ENCODE peak calls at places on chromosome 14, in four cellular contexts. L is HepG2, D is GM12878, U is K562. R is an unnamed sample.

GRCh38 chr14:72480465-72481243 is 413.2 kb downstream of the DPF3 start:
- DNase-seq in L (no peak), D (peak; percentile 40), U (peak; percentile 43), R (no peak)

GRCh38 chr14:56808314-56809201 is 1.7 kb downstream of the OTX2 start:
- DNase-seq in L (no peak), D (no peak), U (no peak), R (peak; percentile 20)

GRCh38 chr14:62087191-62087590 is 325.0 kb downstream of the SNAPC1 start:
- DNase-seq in L (no peak), D (no peak), U (no peak), R (no peak)

GRCh38 chr14:87934185-87934584 is 58.8 kb downstream of the GALC start:
- DNase-seq in L (no peak), D (no peak), U (no peak), R (no peak)

GRCh38 chr14:74531467-74531866 is 37.9 kb downstream of the ISCA2 start:
- DNase-seq in L (peak; percentile 16), D (no peak), U (peak; percentile 37), R (peak; percentile 58)

GRCh38 chr14:69138189-69138535 is 14.8 kb downstream of the DCAF5 start:
- DNase-seq in L (no peak), D (no peak), U (no peak), R (no peak)

GRCh38 chr14:92386637-92387036 is 63.7 kb downstream of the SLC24A4 start:
- DNase-seq in L (peak; percentile 77), D (no peak), U (no peak), R (no peak)

GRCh38 chr14:20306079-20306423 is 300 bp upstream of the TTC5 start:
- DNase-seq in L (no peak), D (no peak), U (no peak), R (no peak)

GRCh38 chr14:64212666-64213065 is 81.5 kb downstream of the ESR2 start:
- DNase-seq in L (no peak), D (no peak), U (no peak), R (no peak)

GRCh38 chr14:68780358-68781160 is 12.3 kb downstream of the ZFP36L1 start:
- DNase-seq in L (no peak), D (no peak), U (peak; percentile 39), R (no peak)

GRCh38 chr14:55539975-55540374 is 40.0 kb upstream of the KTN1 start:
- DNase-seq in L (no peak), D (no peak), U (no peak), R (no peak)

GRCh38 chr14:102055181-102055901 is 31.5 kb downstream of the HSP90AA1 start:
- DNase-seq in L (peak; percentile 18), D (no peak), U (no peak), R (no peak)

GRCh38 chr14:74667758-74668157 is 45.1 kb downstream of the AREL1 start:
- DNase-seq in L (no peak), D (no peak), U (no peak), R (no peak)

GRCh38 chr14:95227279-95227860 is 70.0 kb upstream of the DICER1 start:
- DNase-seq in L (no peak), D (no peak), U (no peak), R (peak; percentile 53)

GRCh38 chr14:94572637-94573303 is 8.5 kb upstream of the SERPINA5 start:
- DNase-seq in L (peak; percentile 90), D (no peak), U (no peak), R (no peak)

GRCh38 chr14:91142214-91142668 is 28.4 kb downstream of the DGLUCY start:
- DNase-seq in L (no peak), D (peak; percentile 80), U (no peak), R (no peak)

GRCh38 chr14:20790439-20791116 is 9.5 kb downstream of the RNASE6 start:
- DNase-seq in L (no peak), D (no peak), U (no peak), R (no peak)

GRCh38 chr14:90612801-90613200 is 203.4 kb downstream of the TTC7B start:
- DNase-seq in L (no peak), D (no peak), U (no peak), R (no peak)

GRCh38 chr14:73739899-73740685 is 25.9 kb upstream of the PNMA1 start:
- DNase-seq in L (no peak), D (no peak), U (no peak), R (no peak)

GRCh38 chr14:102731871-102732800 is 45.1 kb upstream of the TRAF3 start:
- DNase-seq in L (no peak), D (no peak), U (no peak), R (no peak)

GRCh38 chr14:73239463-73240241 is 2.3 kb downstream of the PAPLN start:
- DNase-seq in L (no peak), D (no peak), U (no peak), R (no peak)

GRCh38 chr14:101954501-101954900 is 9.9 kb upstream of the DYNC1H1 start:
- DNase-seq in L (no peak), D (no peak), U (no peak), R (no peak)

GRCh38 chr14:40058916-40059897 is 627.0 kb upstream of the FBXO33 start:
- DNase-seq in L (no peak), D (no peak), U (no peak), R (no peak)

GRCh38 chr14:89201645-89202044 is 215.4 kb downstream of the FOXN3 start:
- DNase-seq in L (no peak), D (peak; percentile 20), U (no peak), R (no peak)

GRCh38 chr14:99573436-99574098 is 30.4 kb downstream of the CCDC85C start:
- DNase-seq in L (no peak), D (no peak), U (no peak), R (no peak)

GRCh38 chr14:28468191-28469151 is 298.1 kb upstream of the FOXG1 start:
- DNase-seq in L (no peak), D (no peak), U (no peak), R (no peak)

GRCh38 chr14:73888971-73889370 is 2.3 kb downstream of the ZNF410 start:
- DNase-seq in L (no peak), D (no peak), U (no peak), R (no peak)

DNA sequence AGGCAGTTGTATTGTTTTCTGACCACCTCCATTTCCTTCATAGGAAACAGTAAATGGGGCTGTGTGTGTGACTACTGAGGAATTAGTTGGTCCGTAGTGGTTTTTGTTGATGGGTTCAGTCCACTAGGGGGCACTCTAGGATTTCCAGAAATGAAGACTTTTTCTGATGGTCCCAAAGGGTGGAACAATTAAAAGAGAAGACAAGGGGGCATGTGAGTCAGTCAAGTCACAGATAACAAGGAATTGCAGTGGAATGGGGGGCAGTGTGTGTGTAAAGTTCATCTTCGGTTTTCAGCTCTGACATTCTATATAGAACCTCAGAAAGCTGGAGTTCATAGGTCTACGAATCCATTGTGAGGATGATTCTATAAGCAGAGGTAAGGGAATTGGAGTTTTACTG is 186.6 kb upstream of the OR4E1 start:
- DNase-seq in L (peak; percentile 30), D (no peak), U (peak; percentile 13), R (peak; percentile 22)
- TF ChIP-seq BHLHE40 in L (no peak), D (no peak), U (no peak), R (no peak)

GRCh38 chr14:34098045-34098984 is 147.4 kb upstream of the EGLN3 start:
- DNase-seq in L (peak; percentile 68), D (peak; percentile 36), U (peak; percentile 52), R (peak; percentile 41)
- TF ChIP-seq FOXM1 in L (no peak), D (peak; percentile 33), U (no peak), R (no peak)

GRCh38 chr14:35556548-35556947 is 22.6 kb downstream of the INSM2 start:
- DNase-seq in L (no peak), D (no peak), U (no peak), R (no peak)

GRCh38 chr14:35549551-35549950 is 15.6 kb downstream of the INSM2 start:
- DNase-seq in L (no peak), D (no peak), U (no peak), R (no peak)

GRCh38 chr14:35558680-35559079 is 24.7 kb downstream of the INSM2 start:
- DNase-seq in L (no peak), D (no peak), U (no peak), R (no peak)

GRCh38 chr14:35557221-35557747 is 23.3 kb downstream of the INSM2 start:
- DNase-seq in L (no peak), D (no peak), U (no peak), R (no peak)

GRCh38 chr14:35553808-35554207 is 19.8 kb downstream of the INSM2 start:
- DNase-seq in L (no peak), D (no peak), U (no peak), R (no peak)
- TF ChIP-seq BHLHE40 in L (no peak), D (no peak), U (no peak), R (no peak)

GRCh38 chr14:51410846-51411245 is 170.8 kb downstream of the TMX1 start:
- DNase-seq in L (no peak), D (no peak), U (no peak), R (no peak)
- TF ChIP-seq FOXM1 in L (no peak), D (no peak), U (no peak), R (no peak)

DNA sequence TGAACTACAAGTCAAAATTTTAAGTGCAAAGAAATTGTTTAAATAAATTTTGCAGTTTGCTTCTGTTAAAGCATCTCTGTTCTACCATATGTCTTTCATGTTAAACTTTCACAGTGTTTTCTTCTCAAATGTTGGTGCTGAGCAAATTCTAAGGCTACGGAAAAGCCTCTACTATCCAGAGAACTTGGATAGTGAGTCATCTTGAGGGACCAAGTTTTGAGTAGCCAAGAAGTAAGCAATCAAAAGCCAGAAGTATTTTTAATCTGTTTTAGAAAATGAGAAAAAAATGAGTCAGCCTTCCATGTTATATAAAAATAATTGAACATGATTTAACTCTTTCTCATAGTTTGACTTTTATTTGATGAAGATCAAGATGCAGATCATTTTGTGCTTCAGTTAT is 3.3 kb downstream of the BRMS1L start:
- DNase-seq in L (no peak), D (no peak), U (no peak), R (no peak)
- TF ChIP-seq BHLHE40 in L (no peak), D (no peak), U (no peak), R (no peak)

GRCh38 chr14:96284008-96284407 is 28.0 kb downstream of the BDKRB1 start:
- DNase-seq in L (no peak), D (no peak), U (no peak), R (no peak)

GRCh38 chr14:96286251-96286650 is 30.2 kb downstream of the BDKRB1 start:
- DNase-seq in L (no peak), D (no peak), U (no peak), R (no peak)

GRCh38 chr14:96281486-96281885 is 25.5 kb downstream of the BDKRB1 start:
- DNase-seq in L (no peak), D (no peak), U (no peak), R (no peak)

GRCh38 chr14:96285667-96286066 is 29.7 kb downstream of the BDKRB1 start:
- DNase-seq in L (no peak), D (no peak), U (no peak), R (no peak)

DNA sequence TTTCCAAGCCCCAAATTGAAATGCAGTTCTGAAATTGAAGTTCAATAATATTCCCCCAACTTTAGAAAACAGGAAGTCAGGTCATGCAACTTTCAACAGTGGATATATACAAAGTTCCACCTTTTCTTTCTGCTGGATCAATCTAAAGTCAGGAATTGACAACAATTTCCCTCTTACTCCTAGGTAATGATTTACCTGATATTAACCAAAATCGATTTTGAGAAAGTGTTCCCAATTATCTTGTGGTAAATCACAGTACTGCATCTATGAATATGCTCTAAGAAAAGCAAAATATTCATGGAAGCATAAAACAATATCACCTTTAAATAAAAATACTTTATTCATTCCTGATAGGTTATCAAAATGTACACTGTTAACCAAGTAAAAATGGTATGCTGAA is 28.4 kb downstream of the BDKRB1 start:
- DNase-seq in L (no peak), D (no peak), U (no peak), R (no peak)
- TF ChIP-seq FOXM1 in L (no peak), D (no peak), U (no peak), R (no peak)